ENCODE peak calls at places on chromosomes 1 and 21, in eight cellular contexts. D, M, H, U, E, A, B and O are unnamed samples.

GRCh38 chr1:22275626-22276395 is 132.9 kb upstream of the WNT4 start:
- DNase-seq in D (no peak), M (peak), H (peak), U (peak), E (peak), A (peak), B (peak), O (peak)

GRCh38 chr1:236400061-236400638 is 6.1 kb downstream of the EDARADD start:
- DNase-seq in D (no peak), M (no peak), H (no peak), U (no peak), E (no peak), A (no peak), B (peak), O (no peak)

GRCh38 chr1:13968361-13968760 is 268.4 kb downstream of the PRDM2 start:
- DNase-seq in D (no peak), M (no peak), H (no peak), U (no peak), E (no peak), A (no peak), B (no peak), O (no peak)

GRCh38 chr21:38488640-38489282 is 9.5 kb downstream of the ERG start:
- DNase-seq in D (no peak), M (no peak), H (no peak), U (no peak), E (no peak), A (peak), B (no peak), O (no peak)

GRCh38 chr1:61389926-61390845 is 307.8 kb downstream of the NFIA start:
- DNase-seq in D (no peak), M (no peak), H (no peak), U (no peak), E (no peak), A (no peak), B (no peak), O (no peak)

GRCh38 chr1:191582169-191582568 is 576.1 kb upstream of the RGS18 start:
- DNase-seq in D (no peak), M (no peak), H (no peak), U (no peak), E (no peak), A (no peak), B (no peak), O (no peak)

GRCh38 chr1:45622267-45622890 is 1.5 kb downstream of the CCDC17 start:
- DNase-seq in D (no peak), M (no peak), H (no peak), U (no peak), E (peak), A (no peak), B (peak), O (no peak)

GRCh38 chr21:45854702-45855247 is 126.8 kb upstream of the COL6A1 start:
- DNase-seq in D (no peak), M (no peak), H (no peak), U (no peak), E (no peak), A (no peak), B (no peak), O (no peak)

GRCh38 chr1:32413507-32414185 is 19.4 kb upstream of the BSDC1 start:
- DNase-seq in D (peak), M (peak), H (no peak), U (peak), E (peak), A (peak), B (peak), O (peak)

GRCh38 chr1:214637722-214638473 is 34.9 kb downstream of the CENPF start:
- DNase-seq in D (no peak), M (peak), H (no peak), U (peak), E (peak), A (peak), B (peak), O (peak)

GRCh38 chr1:51472349-51472748 is 46.7 kb downstream of the EPS15 start:
- DNase-seq in D (no peak), M (no peak), H (no peak), U (no peak), E (peak), A (no peak), B (no peak), O (peak)

GRCh38 chr1:29634324-29635072 is 398.2 kb downstream of the PTPRU start:
- DNase-seq in D (no peak), M (no peak), H (no peak), U (no peak), E (no peak), A (no peak), B (no peak), O (no peak)

GRCh38 chr1:107804134-107804533 is 160.8 kb downstream of the VAV3 start:
- DNase-seq in D (no peak), M (no peak), H (no peak), U (no peak), E (no peak), A (no peak), B (no peak), O (no peak)

GRCh38 chr1:63645301-63645700 is 52.1 kb downstream of the PGM1 start:
- DNase-seq in D (no peak), M (no peak), H (no peak), U (no peak), E (peak), A (no peak), B (no peak), O (no peak)

GRCh38 chr21:43318841-43319781 is 107.8 kb downstream of the SIK1 start:
- DNase-seq in D (no peak), M (peak), H (no peak), U (no peak), E (peak), A (peak), B (no peak), O (peak)

GRCh38 chr1:56477164-56478111 is 101.9 kb downstream of the PLPP3 start:
- DNase-seq in D (peak), M (peak), H (no peak), U (no peak), E (peak), A (no peak), B (peak), O (peak)